ENCODE peak calls at places on chromosomes 4 and X, in four cellular contexts. P, E, R and U are unnamed samples.

GRCh38 chrX:44489515-44489914 is 53.1 kb downstream of the FUNDC1 start:
- DNase-seq in P (no peak), E (no peak), R (no peak), U (no peak)

GRCh38 chr4:141573678-141574077 is 62.7 kb upstream of the IL15 start:
- DNase-seq in P (no peak), E (no peak), R (no peak), U (no peak)

GRCh38 chrX:3713937-3714434 is 537 bp upstream of the PRKX start:
- DNase-seq in P (no peak), E (peak; percentile 9), R (peak; percentile 20), U (no peak)

GRCh38 chr4:83328486-83328885 is 6.2 kb downstream of the HPSE start:
- DNase-seq in P (no peak), E (peak; percentile 11), R (peak; percentile 27), U (no peak)

GRCh38 chr4:40718571-40718970 is 31.2 kb upstream of the NSUN7 start:
- DNase-seq in P (no peak), E (no peak), R (peak; percentile 90), U (peak; percentile 62)

GRCh38 chr4:102299708-102300107 is 45.6 kb downstream of the SLC39A8 start:
- DNase-seq in P (peak; percentile 49), E (peak; percentile 59), R (peak; percentile 72), U (peak; percentile 46)

GRCh38 chr4:26701786-26702227 is 117.9 kb downstream of the TBC1D19 start:
- DNase-seq in P (no peak), E (no peak), R (no peak), U (no peak)

GRCh38 chrX:26511621-26512363 is 295.8 kb downstream of the MAGEB5 start:
- DNase-seq in P (no peak), E (no peak), R (no peak), U (no peak)

GRCh38 chrX:11665144-11666040 is at the start of gene ARHGAP6:
- DNase-seq in P (no peak), E (no peak), R (peak; percentile 71), U (peak; percentile 45)

GRCh38 chr4:83207497-83208105 is 77.0 kb downstream of the COQ2 start:
- DNase-seq in P (no peak), E (no peak), R (no peak), U (no peak)

GRCh38 chr4:10765386-10765785 is 80.8 kb upstream of the CLNK start:
- DNase-seq in P (no peak), E (no peak), R (no peak), U (no peak)

GRCh38 chr4:10762541-10762940 is 78.0 kb upstream of the CLNK start:
- DNase-seq in P (no peak), E (no peak), R (peak; percentile 47), U (no peak)

DNA sequence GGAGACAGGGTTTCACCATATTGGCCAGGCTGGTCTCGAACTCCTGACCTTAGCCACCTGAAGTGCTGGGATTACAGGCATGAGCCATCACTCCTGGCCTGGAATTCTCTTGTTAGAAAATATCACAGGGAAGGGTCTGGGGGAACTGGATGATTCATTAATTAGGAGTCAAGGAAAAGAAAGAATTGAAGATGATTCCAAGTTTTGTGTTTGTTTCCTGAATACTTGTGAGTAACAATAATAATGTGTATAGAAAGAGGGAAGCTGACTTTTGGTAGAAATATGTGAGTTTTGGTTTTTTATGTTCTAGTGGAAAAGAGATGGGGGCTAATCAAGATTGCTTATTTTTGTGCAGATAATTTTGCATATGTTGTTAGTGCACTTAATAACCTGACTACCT is 77.3 kb upstream of the CLNK start:
- DNase-seq in P (no peak), E (no peak), R (no peak), U (no peak)
- H3K27ac ChIP-seq in P (no peak overlapping the region), E (no peak overlapping the region), R (no peak overlapping the region), U (no peak overlapping the region)

GRCh38 chr4:127047930-127048329 is 584.8 kb upstream of the INTU start:
- DNase-seq in P (no peak), E (no peak), R (no peak), U (no peak)

GRCh38 chr4:127048371-127049085 is 584.2 kb upstream of the INTU start:
- DNase-seq in P (no peak), E (no peak), R (peak; percentile 8), U (no peak)

GRCh38 chr4:127055349-127055748 is 577.4 kb upstream of the INTU start:
- DNase-seq in P (no peak), E (no peak), R (no peak), U (no peak)

GRCh38 chr4:127045872-127046271 is 586.9 kb upstream of the INTU start:
- DNase-seq in P (no peak), E (peak; percentile 17), R (no peak), U (no peak)

GRCh38 chr4:127049506-127049905 is 583.3 kb upstream of the INTU start:
- DNase-seq in P (no peak), E (no peak), R (no peak), U (no peak)
- H3K27ac ChIP-seq in P (no peak overlapping the region), E (no peak overlapping the region), R (no peak overlapping the region), U (no peak overlapping the region)

GRCh38 chr4:1856920-1857699 is 1.2 kb upstream of the LETM1 start:
- DNase-seq in P (no peak), E (no peak), R (peak; percentile 56), U (no peak)
- H3K27ac ChIP-seq in P (peak overlapping the region; percentile 91), E (peak overlapping the region; percentile 88), R (no peak overlapping the region), U (peak overlapping the region; percentile 75)

GRCh38 chr4:476501-476900 is 22.5 kb downstream of the ZNF721 start:
- DNase-seq in P (no peak), E (no peak), R (no peak), U (no peak)
- H3K27ac ChIP-seq in P (no peak overlapping the region), E (no peak overlapping the region), R (no peak overlapping the region), U (no peak overlapping the region)

DNA sequence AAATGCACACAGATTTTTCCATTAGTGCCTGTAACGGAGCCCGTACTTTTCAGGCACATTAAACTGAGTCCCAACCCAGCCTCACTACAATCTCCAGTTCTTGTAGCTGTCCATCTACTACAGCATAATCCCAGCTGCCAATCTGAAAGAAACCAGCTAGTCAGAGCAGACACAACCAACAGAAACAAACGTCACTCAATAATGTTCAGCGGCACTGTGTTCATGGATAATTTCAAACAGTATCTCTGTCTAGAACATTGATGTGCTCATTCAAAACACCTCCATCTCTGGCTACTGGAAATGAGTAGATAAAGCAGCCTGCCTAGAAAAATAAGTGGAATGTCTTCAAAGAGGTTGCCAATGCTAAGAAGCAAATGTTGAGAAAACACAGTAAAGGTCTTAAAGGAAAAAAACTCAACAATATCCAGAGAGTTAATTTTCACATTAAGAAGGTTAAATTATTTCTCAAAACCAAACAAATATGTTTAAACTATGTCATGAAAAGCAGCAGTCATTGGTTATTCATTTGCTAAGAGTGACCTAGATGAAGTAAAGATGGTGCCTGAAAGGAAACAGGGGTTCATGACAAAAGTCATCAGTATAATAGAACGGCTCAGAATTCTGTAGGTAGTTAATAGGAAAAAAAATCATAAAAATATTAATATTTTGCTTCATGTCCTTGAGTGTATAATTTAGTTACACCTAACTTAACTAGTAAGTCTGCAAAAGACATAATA is 245.1 kb upstream of the MAB21L2 start:
- DNase-seq in P (no peak), E (no peak), R (no peak), U (no peak)
- H3K27ac ChIP-seq in P (no peak overlapping the region), E (no peak overlapping the region), R (peak overlapping the region; percentile 10), U (no peak overlapping the region)